ENCODE peak calls at places on chromosomes 5 and 9, in eight cellular contexts. R, D, Q, T, C, E, V and B are unnamed samples.
A peak's percentile ranks its signal among the peaks of the same experiment; 100 is the strongest.

GRCh38 chr9:20884985-20885593 is 146.4 kb downstream of the HACD4 start:
- DNase-seq in Q (peak; percentile 45), E (peak; percentile 59), T (peak; percentile 44), V (peak; percentile 33), C (peak; percentile 49), R (peak; percentile 47), D (peak; percentile 73), B (peak; percentile 17)

GRCh38 chr9:135961811-135962695 is 880 bp upstream of the UBAC1 start:
- DNase-seq in C (no peak), D (no peak), R (no peak), Q (no peak), V (no peak), E (no peak), T (no peak), B (no peak)

GRCh38 chr9:97848237-97848581 is 4.8 kb upstream of the FOXE1 start:
- DNase-seq in C (no peak), Q (no peak), T (no peak), D (no peak), V (no peak), E (no peak), R (no peak), B (no peak)

GRCh38 chr9:124799274-124800006 is 22.5 kb downstream of the OLFML2A start:
- DNase-seq in C (no peak), E (no peak), Q (no peak), T (no peak), R (no peak), D (no peak), V (no peak), B (no peak)

GRCh38 chr5:157253547-157253946 is 12.4 kb upstream of the CYFIP2 start:
- DNase-seq in R (peak; percentile 55), E (peak; percentile 59), T (peak; percentile 43), Q (peak; percentile 53), V (no peak), C (no peak), D (peak; percentile 70), B (peak; percentile 36)

GRCh38 chr9:104780796-104781395 is 17.0 kb downstream of the NIPSNAP3B start:
- DNase-seq in D (peak; percentile 56), E (no peak), C (no peak), Q (peak; percentile 39), R (no peak), T (no peak), V (no peak), B (no peak)

GRCh38 chr9:133727876-133728441 is 10.2 kb downstream of the SARDH start:
- DNase-seq in D (no peak), T (no peak), E (no peak), Q (no peak), C (no peak), V (no peak), R (peak; percentile 27), B (peak; percentile 5)

GRCh38 chr9:127139071-127139731 is 16.8 kb upstream of the ANGPTL2 start:
- DNase-seq in T (no peak), Q (no peak), E (peak; percentile 12), V (no peak), D (no peak), C (no peak), R (no peak), B (no peak)

GRCh38 chr9:32968101-32969011 is 33.1 kb downstream of the APTX start:
- DNase-seq in V (no peak), T (peak; percentile 46), C (no peak), E (peak; percentile 63), D (peak; percentile 57), R (peak; percentile 43), Q (peak; percentile 59), B (peak; percentile 36)

GRCh38 chr9:81103597-81104471 is 585.5 kb downstream of the TLE1 start:
- DNase-seq in E (no peak), D (no peak), R (no peak), Q (peak; percentile 19), V (no peak), T (no peak), C (no peak), B (no peak)
- TF ChIP-seq CTCF in E (no peak), D (peak; percentile 52), R (no peak), Q (peak; percentile 57), V (peak; percentile 17), T (peak; percentile 20), C (no peak), B (peak; percentile 44)

GRCh38 chr5:172630482-172630881 is 10.6 kb upstream of the NEURL1B start:
- DNase-seq in Q (no peak), D (no peak), V (no peak), T (no peak), E (no peak), C (no peak), R (no peak), B (no peak)
- TF ChIP-seq CTCF in Q (no peak), D (no peak), V (no peak), T (no peak), E (no peak), C (no peak), R (no peak), B (no peak)

GRCh38 chr5:142003266-142003800 is 9.5 kb downstream of the GNPDA1 start:
- DNase-seq in E (no peak), R (no peak), T (no peak), V (no peak), C (no peak), Q (no peak), D (no peak), B (no peak)

GRCh38 chr5:141995656-141996055 is 17.2 kb downstream of the GNPDA1 start:
- DNase-seq in V (no peak), C (no peak), E (no peak), Q (no peak), R (no peak), T (no peak), D (no peak), B (no peak)

GRCh38 chr5:142000176-142000575 is 12.7 kb downstream of the GNPDA1 start:
- DNase-seq in Q (no peak), V (no peak), R (no peak), D (no peak), E (no peak), T (no peak), C (no peak), B (no peak)

GRCh38 chr5:141997358-141998006 is 15.3 kb downstream of the GNPDA1 start:
- DNase-seq in D (no peak), V (no peak), Q (no peak), C (no peak), R (no peak), T (no peak), E (no peak), B (no peak)

GRCh38 chr5:142000709-142001484 is 11.9 kb downstream of the GNPDA1 start:
- DNase-seq in C (no peak), E (no peak), D (peak; percentile 24), T (no peak), R (no peak), Q (peak; percentile 10), V (no peak), B (no peak)
- TF ChIP-seq CTCF in C (no peak), E (no peak), D (peak; percentile 48), T (peak; percentile 39), R (no peak), Q (peak; percentile 48), V (peak; percentile 44), B (peak; percentile 32)

GRCh38 chr9:110731437-110732028 is 62.9 kb downstream of the MUSK start:
- DNase-seq in Q (no peak), E (no peak), C (no peak), V (no peak), T (no peak), D (peak; percentile 36), R (no peak), B (no peak)
- TF ChIP-seq CTCF in Q (no peak), E (no peak), C (no peak), V (no peak), T (no peak), D (no peak), R (no peak), B (no peak)

GRCh38 chr5:115377468-115378217 is 81.2 kb upstream of the CCDC112 start:
- DNase-seq in D (peak; percentile 89), E (no peak), C (no peak), Q (peak; percentile 87), V (peak; percentile 67), R (no peak), T (peak; percentile 24), B (no peak)
- TF ChIP-seq CTCF in D (peak; percentile 37), E (peak; percentile 21), C (no peak), Q (peak; percentile 29), V (peak; percentile 23), R (no peak), T (peak; percentile 32), B (no peak)

DNA sequence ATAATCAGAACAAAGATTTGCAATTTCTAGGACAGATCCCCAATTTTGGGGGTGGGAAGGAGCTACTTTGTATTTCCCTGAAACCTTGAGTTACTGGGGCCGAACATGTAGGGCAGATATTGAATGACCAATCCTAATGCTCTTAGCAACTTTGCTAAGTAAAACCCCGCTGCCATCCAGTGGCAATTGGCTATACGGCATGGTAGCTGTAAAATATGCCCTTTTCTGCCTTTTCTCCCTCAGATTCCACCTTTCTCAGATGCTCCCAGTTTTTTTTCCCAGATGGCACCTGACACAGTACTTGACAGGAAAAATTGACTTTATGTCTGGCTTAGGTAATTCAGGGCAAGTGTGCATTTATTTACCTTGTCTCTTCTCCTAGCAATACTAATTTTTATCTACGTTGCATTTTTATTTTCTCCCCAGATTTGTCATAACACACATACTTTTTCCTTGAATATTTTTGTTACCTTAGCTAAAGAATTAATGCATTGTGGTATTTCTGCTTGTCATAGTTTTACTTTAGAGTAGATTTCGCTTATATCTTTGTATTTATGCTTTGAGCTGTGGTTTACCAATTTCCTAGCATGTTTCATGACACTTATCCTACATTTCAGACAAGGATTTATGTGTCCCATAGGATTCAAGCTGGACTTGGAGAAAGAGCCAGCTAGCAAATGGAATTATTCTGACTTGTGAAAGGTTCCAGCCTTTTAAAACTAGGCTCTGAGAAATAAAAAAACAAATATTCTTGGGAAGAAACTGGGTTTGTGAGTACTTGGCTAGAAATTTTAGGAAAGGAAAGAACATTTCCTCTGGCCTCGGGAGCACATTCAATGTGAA is 37.3 kb downstream of the PIK3R1 start:
- DNase-seq in E (peak; percentile 58), V (peak; percentile 60), T (peak; percentile 66), D (peak; percentile 87), R (peak; percentile 58), C (peak; percentile 66), Q (peak; percentile 75), B (peak; percentile 33)
- TF ChIP-seq CTCF in E (peak; percentile 64), V (peak; percentile 74), T (peak; percentile 75), D (peak; percentile 89), R (peak; percentile 71), C (peak; percentile 82), Q (peak; percentile 86), B (peak; percentile 84)

DNA sequence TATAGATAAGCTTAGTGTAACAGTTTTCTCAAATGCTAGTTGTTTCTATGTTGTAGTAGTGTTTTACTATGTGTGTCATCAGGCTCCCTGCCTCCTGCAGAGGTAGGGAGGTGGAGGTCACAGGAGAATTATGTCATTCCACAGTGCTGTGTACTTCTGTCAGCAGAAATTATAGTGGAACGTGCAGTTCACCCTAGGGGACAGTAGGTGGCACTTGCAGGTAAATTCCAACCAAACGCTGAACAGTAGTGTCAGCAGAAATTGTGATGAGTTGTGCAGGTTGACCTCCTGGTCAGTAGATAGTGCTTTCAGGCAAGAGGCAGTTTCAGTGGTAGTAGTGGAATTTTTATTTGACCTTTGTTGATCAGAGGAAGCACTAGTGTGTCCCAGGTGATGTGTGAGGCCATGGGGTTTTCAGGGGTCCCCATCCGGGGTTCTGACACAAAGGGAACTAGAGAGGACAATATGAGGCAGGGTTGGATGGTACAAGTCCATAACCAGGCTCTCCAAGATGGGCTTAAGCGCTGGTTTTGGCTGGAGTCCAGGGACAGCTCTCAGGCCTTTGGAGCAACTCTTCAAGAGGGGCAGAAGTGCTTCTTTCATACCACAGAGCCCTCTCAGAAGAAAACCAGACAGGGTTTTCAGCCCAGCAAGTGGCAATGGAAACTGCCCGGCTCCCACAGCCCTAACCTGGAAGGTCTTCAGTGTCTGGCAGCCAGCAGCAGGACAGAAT is 402.9 kb downstream of the CYLC2 start:
- DNase-seq in D (peak; percentile 53), Q (peak; percentile 57), T (no peak), E (peak; percentile 25), C (peak; percentile 61), V (no peak), R (peak; percentile 51), B (peak; percentile 26)
- TF ChIP-seq CTCF in D (peak; percentile 74), Q (peak; percentile 65), T (peak; percentile 58), E (peak; percentile 42), C (peak; percentile 51), V (peak; percentile 29), R (peak; percentile 8), B (peak; percentile 81)